ENCODE peak calls at places on chromosomes 6 and 20, in eight cellular contexts. L, A, R, H, Z, F, V and D are unnamed samples. For H3K27me3, the result is how much of the 10 kb centered on the place peaks cover.

GRCh38 chr6:127459231-127459641 is at the start of gene KIAA0408:
- DNase-seq in A (no peak), H (peak), V (no peak), F (no peak), L (no peak), Z (peak), R (peak), D (peak)

GRCh38 chr6:150290429-150290828 is 78.4 kb upstream of the IYD start:
- DNase-seq in A (no peak), R (no peak), V (peak), F (no peak), L (no peak), H (no peak), Z (no peak), D (no peak)

GRCh38 chr6:162099685-162100084 is 627.9 kb downstream of the PRKN start:
- DNase-seq in A (no peak), H (no peak), R (no peak), Z (no peak), L (no peak), F (no peak), V (no peak), D (no peak)

GRCh38 chr20:50558483-50558925 is 48.3 kb downstream of the PTPN1 start:
- DNase-seq in A (no peak), L (peak), V (peak), F (no peak), H (peak), R (no peak), Z (no peak), D (no peak)

GRCh38 chr20:36094497-36094896 is 60.0 kb upstream of the EPB41L1 start:
- DNase-seq in Z (peak), L (no peak), R (peak), A (no peak), F (no peak), H (peak), V (peak), D (peak)

GRCh38 chr6:45132683-45133294 is 195.3 kb upstream of the RUNX2 start:
- DNase-seq in H (no peak), V (no peak), F (no peak), Z (no peak), A (no peak), R (no peak), L (no peak), D (no peak)

GRCh38 chr6:105137388-105137787 is 42.4 kb downstream of the POPDC3 start:
- DNase-seq in R (peak), F (no peak), V (peak), Z (peak), L (no peak), A (no peak), H (no peak), D (peak)

GRCh38 chr6:157108923-157109322 is 214.4 kb downstream of the TMEM242 start:
- DNase-seq in H (no peak), A (no peak), Z (no peak), F (no peak), L (no peak), R (no peak), V (no peak), D (no peak)

GRCh38 chr6:132316970-132317369 is 84.3 kb downstream of the MOXD1 start:
- DNase-seq in Z (no peak), F (no peak), V (no peak), L (no peak), R (no peak), H (no peak), A (no peak), D (no peak)

GRCh38 chr6:41411961-41412360 is 76.6 kb downstream of the NCR2 start:
- DNase-seq in V (no peak), H (no peak), R (no peak), Z (no peak), L (no peak), A (no peak), F (no peak), D (no peak)
- H3K27me3 ChIP-seq in V (under half), H (half or more), R (half or more), Z (under half), L (half or more), A (half or more), F (under half), D (under half)

GRCh38 chr20:16054917-16055316 is 518.3 kb downstream of the KIF16B start:
- DNase-seq in Z (no peak), A (no peak), L (no peak), R (no peak), H (no peak), F (no peak), V (no peak), D (no peak)

GRCh38 chr20:16048881-16049280 is 524.4 kb downstream of the KIF16B start:
- DNase-seq in H (no peak), A (no peak), V (no peak), Z (no peak), F (no peak), L (no peak), R (no peak), D (no peak)

GRCh38 chr20:16051968-16052367 is 521.3 kb downstream of the KIF16B start:
- DNase-seq in R (no peak), Z (no peak), F (no peak), V (no peak), A (no peak), H (no peak), L (no peak), D (no peak)

GRCh38 chr20:16052406-16052805 is 520.8 kb downstream of the KIF16B start:
- DNase-seq in A (no peak), R (no peak), H (no peak), F (no peak), V (no peak), Z (no peak), L (no peak), D (no peak)

GRCh38 chr20:16049478-16050093 is 523.7 kb downstream of the KIF16B start:
- DNase-seq in A (no peak), V (no peak), R (no peak), L (no peak), F (no peak), H (peak), Z (no peak), D (no peak)
- H3K27ac ChIP-seq in A (no peak), V (no peak), R (no peak), L (no peak), F (no peak), H (no peak), Z (no peak), D (no peak)

GRCh38 chr6:52497652-52498408 is 77.7 kb downstream of the EFHC1 start:
- DNase-seq in V (peak), F (no peak), Z (peak), H (no peak), L (no peak), A (no peak), R (peak), D (no peak)
- H3K4me3 ChIP-seq in V (no peak), F (no peak), Z (no peak), H (no peak), L (no peak), A (no peak), R (no peak), D (no peak)

GRCh38 chr6:43291708-43292107 is 6.4 kb upstream of the SLC22A7 start:
- DNase-seq in V (no peak), Z (no peak), H (no peak), L (no peak), R (no peak), A (no peak), F (no peak), D (no peak)
- H3K27me3 ChIP-seq in V (under half), Z (under half), H (under half), L (under half), R (under half), A (under half), F (under half), D (under half)

GRCh38 chr6:147331401-147331800 is 127.2 kb downstream of the STXBP5 start:
- DNase-seq in A (no peak), H (no peak), L (no peak), R (no peak), V (no peak), Z (no peak), F (no peak), D (no peak)
- H3K27ac ChIP-seq in A (no peak), H (no peak), L (no peak), R (no peak), V (no peak), Z (no peak), F (no peak), D (no peak)